ENCODE peak calls at places on chromosomes 12 and 14, in eight cellular contexts. K is aorta, X is endothelial cell, O is GM12891, P is HuH-7.5, N is nephron progenitor cell, J is fibroblast of pulmonary artery, E is Right ventricle myocardium superior. L is an unnamed sample.

GRCh38 chr14:33646692-33647260 is 304.1 kb downstream of the EGLN3 start:
- DNase-seq in K (no peak), X (no peak), O (no peak), P (no peak), N (no peak), J (peak), E (no peak), L (no peak)

GRCh38 chr14:77565289-77566081 is 51.0 kb downstream of the SPTLC2 start:
- DNase-seq in K (no peak), X (no peak), O (no peak), P (no peak), N (no peak), J (no peak), E (no peak), L (no peak)

GRCh38 chr14:73780391-73780790 is 66.2 kb upstream of the PNMA1 start:
- DNase-seq in K (peak), X (no peak), O (no peak), P (no peak), N (no peak), J (no peak), E (no peak), L (no peak)

GRCh38 chr14:75440733-75441474 is 13.1 kb downstream of the JDP2 start:
- DNase-seq in K (peak), X (no peak), O (no peak), P (no peak), N (no peak), J (peak), E (peak), L (no peak)

GRCh38 chr12:104823985-104824441 is 134.1 kb downstream of the SLC41A2 start:
- DNase-seq in K (peak), X (no peak), O (no peak), P (no peak), N (no peak), J (no peak), E (peak), L (no peak)

GRCh38 chr12:120761581-120761980 is 36.0 kb downstream of the ACADS start:
- DNase-seq in K (no peak), X (no peak), O (no peak), P (no peak), N (no peak), J (peak), E (no peak), L (no peak)

GRCh38 chr14:100536141-100536540 is 51.1 kb downstream of the BEGAIN start:
- DNase-seq in K (no peak), X (no peak), O (no peak), P (no peak), N (peak), J (no peak), E (peak), L (no peak)

GRCh38 chr12:20628388-20628787 is 66.7 kb upstream of the SLCO1C1 start:
- DNase-seq in K (no peak), X (no peak), O (no peak), P (peak), N (no peak), J (no peak), E (no peak), L (no peak)

GRCh38 chr12:108266131-108266530 is 73.0 kb downstream of the CMKLR1 start:
- DNase-seq in K (no peak), X (no peak), O (no peak), P (no peak), N (no peak), J (no peak), E (no peak), L (no peak)

GRCh38 chr12:115640929-115641328 is 636.6 kb downstream of the MED13L start:
- DNase-seq in K (no peak), X (no peak), O (no peak), P (no peak), N (no peak), J (no peak), E (no peak), L (no peak)

L was measured in T-helper 2 cell.